ENCODE peak calls at places on chromosomes 7 and 10, in six cellular contexts. A is stimulated activated CD8-positive, alpha-beta memory T cell treated with anti-CD3 and anti-CD28 coated beads, Interleukin-2, amount 100 ng/mL, for 48 hours; W is choroid plexus epithelial cell; F is LoVo; U is ureter; G is NCI-H2081. J is an unnamed sample.

GRCh38 chr10:127998517-127999144 is 91.7 kb downstream of the PTPRE start:
- DNase-seq in A (no peak), W (no peak), F (no peak), U (no peak), G (no peak), J (no peak)

GRCh38 chr10:93081834-93082233 is 8.1 kb downstream of the CYP26A1 start:
- DNase-seq in A (no peak), W (peak; percentile 97), F (no peak), U (no peak), G (no peak), J (no peak)

GRCh38 chr7:130141161-130141857 is 63.9 kb downstream of the TMEM209 start:
- DNase-seq in A (no peak), W (peak; percentile 86), F (no peak), U (peak; percentile 90), G (no peak), J (no peak)

GRCh38 chr7:157963526-157963925 is 624.1 kb downstream of the PTPRN2 start:
- DNase-seq in A (no peak), W (no peak), F (no peak), U (no peak), G (no peak), J (no peak)

GRCh38 chr10:13360587-13360986 is 12.5 kb upstream of the SEPHS1 start:
- DNase-seq in A (no peak), W (no peak), F (no peak), U (no peak), G (no peak), J (no peak)

GRCh38 chr10:86306628-86307278 is 59.8 kb downstream of the GRID1 start:
- DNase-seq in A (no peak), W (peak; percentile 18), F (peak; percentile 24), U (no peak), G (no peak), J (no peak)

GRCh38 chr10:15333909-15334649 is 37.0 kb downstream of the FAM171A1 start:
- DNase-seq in A (no peak), W (no peak), F (peak; percentile 47), U (no peak), G (no peak), J (no peak)

GRCh38 chr10:5518143-5518542 is 6.6 kb upstream of the CALML3 start:
- DNase-seq in A (no peak), W (no peak), F (peak; percentile 29), U (no peak), G (no peak), J (no peak)

GRCh38 chr10:78545756-78546155 is 512.1 kb downstream of the RPS24 start:
- DNase-seq in A (no peak), W (no peak), F (no peak), U (no peak), G (no peak), J (no peak)

GRCh38 chr10:109591631-109592030 is 331.7 kb downstream of the XPNPEP1 start:
- DNase-seq in A (no peak), W (no peak), F (no peak), U (no peak), G (no peak), J (no peak)

GRCh38 chr10:116888380-116889055 is 39.2 kb downstream of the ENO4 start:
- DNase-seq in A (no peak), W (peak; percentile 87), F (peak; percentile 51), U (peak; percentile 49), G (no peak), J (no peak)

GRCh38 chr10:71684356-71685173 is 35.0 kb downstream of the C10orf105 start:
- DNase-seq in A (no peak), W (peak; percentile 8), F (no peak), U (no peak), G (no peak), J (no peak)

GRCh38 chr10:98391578-98391991 is 23.4 kb downstream of the PYROXD2 start:
- DNase-seq in A (no peak), W (no peak), F (no peak), U (peak; percentile 78), G (no peak), J (no peak)

GRCh38 chr10:91672021-91672608 is 39.2 kb upstream of the PPP1R3C start:
- DNase-seq in A (no peak), W (peak; percentile 58), F (no peak), U (no peak), G (no peak), J (peak; percentile 87)

GRCh38 chr10:96743988-96744585 is 23.8 kb upstream of the PIK3AP1 start:
- DNase-seq in A (no peak), W (peak; percentile 65), F (no peak), U (no peak), G (no peak), J (no peak)

GRCh38 chr10:132519382-132520146 is 18.0 kb upstream of the INPP5A start:
- DNase-seq in A (no peak), W (no peak), F (no peak), U (peak; percentile 46), G (no peak), J (no peak)

GRCh38 chr10:4835494-4835918 is 9.5 kb downstream of the AKR1E2 start:
- DNase-seq in A (no peak), W (no peak), F (no peak), U (no peak), G (no peak), J (no peak)

GRCh38 chr10:77325233-77325537 is 312.4 kb downstream of the KCNMA1 start:
- DNase-seq in A (no peak), W (no peak), F (no peak), U (no peak), G (no peak), J (no peak)

GRCh38 chr7:32093415-32094408 is 23.5 kb upstream of the PDE1C start:
- DNase-seq in A (no peak), W (peak; percentile 2), F (peak; percentile 47), U (peak; percentile 60), G (no peak), J (peak; percentile 75)

J was measured in DMS 273 treated with DMSO at 0.1 percent for 48 hours.